ENCODE peak calls at places on chromosomes 13 and 19, in five cellular contexts. I is Peyer's patch, O is esophagus squamous epithelium, V is cardiac muscle cell, D is transverse colon. E is an unnamed sample. For H3K36me3, the result is how much of the 10 kb centered on the place peaks cover.

GRCh38 chr19:54448037-54448773 is 794 bp upstream of the LENG8 start:
- DNase-seq in I (peak), O (no peak), V (peak), D (peak), E (no peak)

GRCh38 chr13:112849500-112849899 is 119.5 kb upstream of the MCF2L start:
- DNase-seq in I (peak), O (no peak), V (no peak), D (no peak), E (no peak)

GRCh38 chr19:2038284-2039081 is 12.6 kb downstream of the MKNK2 start:
- DNase-seq in I (no peak), O (no peak), V (no peak), D (no peak), E (no peak)

GRCh38 chr19:2385053-2385721 is 25.1 kb downstream of the TMPRSS9 start:
- DNase-seq in I (peak), O (no peak), V (peak), D (peak), E (no peak)

GRCh38 chr13:48534911-48535501 is 2.1 kb upstream of the RCBTB2 start:
- DNase-seq in I (no peak), O (no peak), V (no peak), D (no peak), E (no peak)

GRCh38 chr13:113045214-113046007 is 60.2 kb upstream of the F7 start:
- DNase-seq in I (no peak), O (no peak), V (no peak), D (no peak), E (no peak)

GRCh38 chr19:4442846-4443146 is 14.8 kb downstream of the UBXN6 start:
- DNase-seq in I (no peak), O (no peak), V (no peak), D (no peak), E (no peak)

GRCh38 chr13:78587395-78587794 is 16.0 kb downstream of the POU4F1 start:
- DNase-seq in I (no peak), O (no peak), V (no peak), D (no peak), E (no peak)

GRCh38 chr13:105127732-105128131 is 1407.7 kb downstream of the EFNB2 start:
- DNase-seq in I (no peak), O (no peak), V (no peak), D (no peak), E (no peak)

GRCh38 chr19:17041994-17042393 is 15.4 kb upstream of the CPAMD8 start:
- DNase-seq in I (no peak), O (no peak), V (no peak), D (peak), E (no peak)

GRCh38 chr13:37364024-37364423 is 234.5 kb downstream of the POSTN start:
- DNase-seq in I (no peak), O (no peak), V (no peak), D (no peak), E (no peak)

GRCh38 chr13:79525458-79525857 is 44.5 kb downstream of the NDFIP2 start:
- DNase-seq in I (no peak), O (no peak), V (no peak), D (no peak), E (no peak)

GRCh38 chr19:52398091-52398461 is 427 bp downstream of the ZNF528 start:
- DNase-seq in I (no peak), O (no peak), V (peak), D (peak), E (no peak)

GRCh38 chr13:99797716-99798115 is 173.9 kb downstream of the ZIC5 start:
- DNase-seq in I (no peak), O (no peak), V (no peak), D (no peak), E (no peak)

GRCh38 chr13:63517376-63517775 is 2101.7 kb upstream of the PCDH20 start:
- DNase-seq in I (no peak), O (no peak), V (no peak), D (no peak), E (no peak)

GRCh38 chr13:48596128-48596429 is 57.6 kb upstream of the CYSLTR2 start:
- DNase-seq in I (no peak), O (no peak), V (no peak), D (no peak), E (no peak)

GRCh38 chr13:100392709-100393630 is 195.6 kb downstream of the GGACT start:
- DNase-seq in I (peak), O (peak), V (peak), D (peak), E (peak)

GRCh38 chr19:44260343-44260681 is 626 bp downstream of the ZNF233 start:
- DNase-seq in I (no peak), O (no peak), V (peak), D (peak), E (no peak)

GRCh38 chr13:25422153-25422552 is 50.4 kb downstream of the ATP8A2 start:
- DNase-seq in I (no peak), O (no peak), V (no peak), D (no peak), E (no peak)

GRCh38 chr13:48896312-48896711 is 79.4 kb upstream of the FNDC3A start:
- DNase-seq in I (no peak), O (no peak), V (no peak), D (no peak), E (no peak)

GRCh38 chr13:113897966-113898365 is 34.1 kb upstream of the GAS6 start:
- DNase-seq in I (no peak), O (no peak), V (no peak), D (no peak), E (no peak)

GRCh38 chr19:36108684-36109083 is 2.3 kb upstream of the OVOL3 start:
- DNase-seq in I (no peak), O (no peak), V (no peak), D (no peak), E (no peak)

GRCh38 chr13:59024434-59024833 is 1139.3 kb downstream of the DIAPH3 start:
- DNase-seq in I (no peak), O (no peak), V (no peak), D (no peak), E (no peak)

GRCh38 chr13:24168980-24169379 is 8.5 kb downstream of the SPATA13 start:
- DNase-seq in I (no peak), O (no peak), V (no peak), D (no peak), E (no peak)

GRCh38 chr19:35404879-35405622 is 34.2 kb downstream of the GPR42 start:
- DNase-seq in I (peak), O (no peak), V (no peak), D (peak), E (peak)

GRCh38 chr19:12155324-12155723 is 1.2 kb downstream of the ZNF625 start:
- DNase-seq in I (no peak), O (no peak), V (no peak), D (no peak), E (no peak)

DNA sequence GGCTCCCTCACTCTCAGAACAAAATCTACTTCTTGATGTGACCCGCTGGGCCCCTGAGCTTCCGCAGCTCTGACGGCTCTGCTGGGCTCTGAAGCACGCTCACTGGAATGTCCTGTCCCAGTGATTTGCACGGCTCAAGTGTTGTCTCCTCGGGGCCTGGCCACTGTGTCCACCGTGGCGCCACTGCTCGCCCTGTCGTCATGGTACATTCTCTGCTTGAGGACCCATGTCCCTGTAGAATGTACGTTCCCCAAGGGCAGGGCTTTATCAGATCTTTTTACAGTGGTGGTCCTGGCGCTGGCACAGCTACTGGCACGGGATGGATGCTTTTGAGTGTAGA is 12.1 kb downstream of the KLHL26 start:
- DNase-seq in I (no peak), O (no peak), V (no peak), D (no peak), E (no peak)
- H3K27ac ChIP-seq in I (peak), O (peak), V (no peak), D (peak), E (peak)

DNA sequence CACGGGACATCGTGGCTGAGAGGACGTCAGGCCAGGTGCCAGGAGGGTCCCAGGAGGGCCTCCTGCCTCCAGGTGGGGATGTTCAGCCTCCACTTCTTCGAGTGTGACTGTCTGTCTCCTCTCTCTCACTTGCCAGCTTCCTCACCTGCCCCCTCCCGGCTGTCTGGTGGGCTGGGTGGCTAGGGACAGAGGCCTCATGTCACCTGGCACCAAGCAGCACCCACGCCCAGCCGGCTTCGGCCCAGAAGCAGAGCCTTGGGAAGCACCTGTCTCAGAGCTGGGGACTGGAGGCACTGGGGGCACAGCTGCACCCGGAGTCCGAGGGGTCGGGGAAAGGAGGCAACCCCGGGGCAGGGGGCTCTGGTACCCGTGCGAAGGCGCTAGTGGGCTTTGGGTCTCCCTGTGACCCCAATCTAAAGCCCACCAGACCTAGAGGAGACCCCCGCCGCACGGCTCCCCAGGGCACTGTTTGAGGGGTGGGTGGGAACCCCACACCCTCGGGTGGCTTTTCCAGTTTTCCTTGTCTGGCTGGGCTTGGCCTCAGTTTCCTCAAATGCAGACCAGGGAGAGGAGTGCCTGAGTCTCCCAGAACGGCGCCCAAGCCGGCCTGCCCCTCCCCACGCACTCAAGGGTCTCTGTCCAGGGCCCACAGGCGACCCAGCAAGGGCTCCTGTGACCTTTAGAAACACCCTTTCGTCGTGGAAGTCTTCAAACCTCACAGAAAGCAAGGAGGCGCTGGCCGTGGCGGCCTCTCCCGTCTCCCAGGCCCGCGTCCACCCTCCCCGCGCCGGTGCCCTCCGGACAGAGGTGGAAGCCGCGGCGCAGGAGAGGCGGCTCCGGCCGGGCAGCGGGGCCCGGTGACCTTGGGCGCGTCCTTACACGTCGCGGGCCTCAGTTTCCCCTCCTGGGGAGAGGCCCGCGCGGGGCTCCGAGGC is 656 bp upstream of the HCN2 start:
- DNase-seq in I (no peak), O (no peak), V (peak), D (no peak), E (no peak)
- H3K4me3 ChIP-seq in I (no peak), O (no peak), V (peak), D (no peak), E (peak)

GRCh38 chr19:49792829-49793560 is 20.1 kb downstream of the FUZ start:
- DNase-seq in I (no peak), O (no peak), V (no peak), D (no peak), E (no peak)

GRCh38 chr19:49793561-49793840 is 19.6 kb downstream of the FUZ start:
- DNase-seq in I (peak), O (no peak), V (no peak), D (no peak), E (no peak)

GRCh38 chr19:49791776-49792445 is 21.2 kb downstream of the FUZ start:
- DNase-seq in I (peak), O (no peak), V (no peak), D (no peak), E (no peak)

GRCh38 chr19:49788857-49789256 is 22.1 kb downstream of the AP2A1 start:
- DNase-seq in I (no peak), O (no peak), V (no peak), D (no peak), E (no peak)

DNA sequence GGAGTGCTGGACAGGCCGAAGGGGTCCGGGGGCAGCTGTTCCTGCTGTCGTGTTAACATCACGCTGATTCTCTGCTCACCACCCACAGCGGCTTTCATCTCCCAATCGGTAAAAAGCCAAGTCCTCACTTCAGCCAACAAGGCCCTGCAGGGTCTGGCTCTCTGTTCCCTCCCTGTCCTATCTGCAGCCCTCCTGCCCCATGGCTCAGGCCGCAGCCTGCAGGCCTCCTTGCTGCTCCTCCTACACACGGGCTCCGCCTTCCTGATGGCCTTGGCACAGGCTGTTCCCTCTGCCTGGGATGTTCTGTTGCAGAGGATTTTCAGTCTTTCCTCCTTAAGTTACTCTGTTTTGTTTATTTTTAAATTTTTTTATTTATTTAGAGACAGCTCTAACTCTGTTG is 22.2 kb downstream of the FUZ start:
- DNase-seq in I (peak), O (no peak), V (no peak), D (no peak), E (no peak)
- H3K36me3 ChIP-seq in I (half or more), O (under half), V (under half), D (under half), E (under half)

GRCh38 chr13:98427331-98427995 is 149.4 kb downstream of the STK24 start:
- DNase-seq in I (no peak), O (no peak), V (no peak), D (no peak), E (no peak)
- H3K27ac ChIP-seq in I (no peak), O (no peak), V (no peak), D (no peak), E (no peak)

GRCh38 chr13:53201454-53202225 is 173.0 kb downstream of the OLFM4 start:
- DNase-seq in I (peak), O (no peak), V (peak), D (peak), E (no peak)

GRCh38 chr13:53200075-53200474 is 171.5 kb downstream of the OLFM4 start:
- DNase-seq in I (no peak), O (no peak), V (no peak), D (no peak), E (no peak)

GRCh38 chr13:53198699-53199098 is 170.1 kb downstream of the OLFM4 start:
- DNase-seq in I (no peak), O (no peak), V (no peak), D (no peak), E (no peak)

GRCh38 chr13:53198017-53198416 is 169.4 kb downstream of the OLFM4 start:
- DNase-seq in I (no peak), O (no peak), V (peak), D (no peak), E (no peak)

DNA sequence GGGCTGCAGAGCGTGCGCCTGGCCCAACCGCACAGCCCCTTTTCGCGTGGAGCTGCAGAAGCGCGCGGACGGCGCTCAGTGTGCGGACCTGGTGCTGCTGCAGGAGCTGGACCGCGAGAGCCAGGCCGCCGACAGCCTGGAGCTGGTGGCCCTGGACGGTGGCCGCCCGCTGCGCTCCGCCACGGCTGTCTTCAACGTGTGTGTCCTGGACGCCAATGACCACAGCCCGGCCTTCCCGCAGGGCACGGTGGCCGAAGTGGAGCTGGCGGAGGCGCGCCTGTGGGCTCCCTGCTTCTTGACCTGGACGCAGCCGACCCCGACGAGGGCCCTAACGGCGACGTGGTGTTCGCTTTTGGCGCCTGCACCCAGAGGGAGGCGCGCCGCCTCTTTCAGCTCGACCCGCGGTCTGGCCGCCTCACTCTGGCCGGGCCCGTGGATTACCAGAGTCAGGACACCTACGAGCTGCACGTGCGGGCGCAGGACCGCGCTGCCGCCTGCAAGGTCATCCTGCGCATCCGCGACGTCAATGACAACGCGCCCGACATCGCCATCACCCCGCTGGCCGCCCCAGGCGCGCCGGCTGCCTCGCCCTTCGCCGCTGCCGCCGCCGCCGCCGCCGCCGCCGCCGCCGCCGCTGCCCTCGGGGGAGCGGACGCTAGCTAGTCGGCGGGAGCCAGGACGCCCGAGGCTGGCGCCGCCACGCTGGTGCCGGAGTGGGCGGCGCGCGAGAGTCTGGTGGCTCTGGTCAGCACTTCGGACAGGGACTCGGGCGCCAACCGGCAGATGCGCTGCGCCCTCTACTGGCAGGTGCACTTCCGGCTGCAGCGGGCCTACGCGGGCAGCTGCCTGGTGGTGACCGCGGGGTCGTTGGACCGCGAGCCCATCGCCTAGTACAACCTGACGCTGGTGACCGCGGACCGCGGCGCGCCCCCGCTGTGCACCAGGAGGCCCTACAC is 172.2 kb downstream of the OLFM4 start:
- DNase-seq in I (peak), O (no peak), V (peak), D (peak), E (no peak)
- H3K4me3 ChIP-seq in I (no peak), O (no peak), V (peak), D (no peak), E (no peak)

GRCh38 chr19:11023635-11024168 is 62.9 kb downstream of the SMARCA4 start:
- DNase-seq in I (no peak), O (no peak), V (no peak), D (no peak), E (no peak)

GRCh38 chr19:11025997-11026396 is 63.3 kb upstream of the LDLR start:
- DNase-seq in I (no peak), O (no peak), V (no peak), D (no peak), E (no peak)

GRCh38 chr19:11024259-11024658 is 63.4 kb downstream of the SMARCA4 start:
- DNase-seq in I (no peak), O (no peak), V (no peak), D (no peak), E (no peak)

GRCh38 chr19:11025006-11025405 is 64.2 kb downstream of the SMARCA4 start:
- DNase-seq in I (no peak), O (no peak), V (no peak), D (no peak), E (no peak)

DNA sequence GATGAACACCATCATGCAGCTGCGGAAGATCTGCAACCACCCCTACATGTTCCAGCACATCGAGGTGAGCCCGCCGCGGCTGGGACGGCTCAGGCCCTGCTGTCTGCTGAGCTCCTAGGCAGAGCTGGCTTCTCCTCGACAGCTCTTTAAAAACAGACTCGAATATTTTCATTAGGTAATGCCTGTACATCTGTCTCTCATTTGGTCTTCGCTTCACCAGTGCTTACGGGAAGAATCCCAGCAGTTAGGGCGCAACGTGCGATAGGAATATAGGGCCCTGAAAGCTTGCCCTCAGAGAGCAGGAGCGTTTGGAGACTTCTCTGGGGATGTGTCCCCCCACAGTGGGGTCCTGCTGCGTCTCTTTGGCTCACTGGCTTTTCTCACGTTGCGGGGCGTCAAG is 63.8 kb upstream of the LDLR start:
- DNase-seq in I (no peak), O (no peak), V (no peak), D (no peak), E (no peak)
- H3K36me3 ChIP-seq in I (half or more), O (half or more), V (half or more), D (under half), E (half or more)

GRCh38 chr13:28636677-28637317 is 22.1 kb upstream of the POMP start:
- DNase-seq in I (peak), O (peak), V (peak), D (peak), E (no peak)

GRCh38 chr13:28637714-28638355 is 21.1 kb upstream of the POMP start:
- DNase-seq in I (no peak), O (no peak), V (no peak), D (no peak), E (no peak)

GRCh38 chr13:28640861-28641599 is 17.9 kb upstream of the POMP start:
- DNase-seq in I (no peak), O (no peak), V (no peak), D (no peak), E (no peak)

GRCh38 chr13:28638756-28639155 is 20.2 kb upstream of the POMP start:
- DNase-seq in I (no peak), O (no peak), V (no peak), D (no peak), E (no peak)

GRCh38 chr13:28641600-28641926 is 17.4 kb upstream of the POMP start:
- DNase-seq in I (no peak), O (no peak), V (no peak), D (no peak), E (no peak)
- H3K27ac ChIP-seq in I (no peak), O (peak), V (no peak), D (no peak), E (peak)

E was measured in thoracic aorta.